ENCODE peak calls at places on chromosomes 5 and 9, in seven cellular contexts. One of them, this sample, is unnamed.

GRCh38 chr5:134551891-134552290 is 26.4 kb downstream of the JADE2 start:
- DNase-seq in A549: no peak
- DNase-seq in heart left ventricle: no peak
- DNase-seq in gastrocnemius medialis: no peak
- DNase-seq in adrenal gland: no peak
- DNase-seq in transverse colon: no peak
- DNase-seq in HCT116: no peak
- DNase-seq in this sample: no peak

GRCh38 chr9:83304686-83305085 is 233.5 kb downstream of the FRMD3 start:
- DNase-seq in A549: no peak
- DNase-seq in heart left ventricle: peak; percentile 89
- DNase-seq in gastrocnemius medialis: peak; percentile 67
- DNase-seq in adrenal gland: peak; percentile 88
- DNase-seq in transverse colon: peak; percentile 41
- DNase-seq in HCT116: no peak
- DNase-seq in this sample: peak; percentile 64

GRCh38 chr9:7640205-7640604 is 159.4 kb downstream of the DMAC1 start:
- DNase-seq in A549: no peak
- DNase-seq in heart left ventricle: no peak
- DNase-seq in gastrocnemius medialis: no peak
- DNase-seq in adrenal gland: no peak
- DNase-seq in transverse colon: no peak
- DNase-seq in HCT116: no peak
- DNase-seq in this sample: no peak

GRCh38 chr9:135136481-135136880 is 49.0 kb downstream of the OLFM1 start:
- DNase-seq in A549: no peak
- DNase-seq in heart left ventricle: no peak
- DNase-seq in gastrocnemius medialis: no peak
- DNase-seq in adrenal gland: no peak
- DNase-seq in transverse colon: no peak
- DNase-seq in HCT116: no peak
- DNase-seq in this sample: no peak

GRCh38 chr9:83491995-83492394 is 46.2 kb downstream of the FRMD3 start:
- DNase-seq in A549: no peak
- DNase-seq in heart left ventricle: no peak
- DNase-seq in gastrocnemius medialis: no peak
- DNase-seq in adrenal gland: no peak
- DNase-seq in transverse colon: no peak
- DNase-seq in HCT116: no peak
- DNase-seq in this sample: no peak

GRCh38 chr5:73902327-73903051 is 276.5 kb downstream of the ARHGEF28 start:
- DNase-seq in A549: peak; percentile 68
- DNase-seq in heart left ventricle: no peak
- DNase-seq in gastrocnemius medialis: no peak
- DNase-seq in adrenal gland: no peak
- DNase-seq in transverse colon: no peak
- DNase-seq in HCT116: peak; percentile 63
- DNase-seq in this sample: no peak

GRCh38 chr5:3116366-3116765 is 364.9 kb upstream of the IRX2 start:
- DNase-seq in A549: no peak
- DNase-seq in heart left ventricle: no peak
- DNase-seq in gastrocnemius medialis: no peak
- DNase-seq in adrenal gland: no peak
- DNase-seq in transverse colon: no peak
- DNase-seq in HCT116: no peak
- DNase-seq in this sample: no peak

GRCh38 chr9:88418715-88419540 is 30.7 kb downstream of the SPIN1 start:
- DNase-seq in A549: peak; percentile 29
- DNase-seq in heart left ventricle: no peak
- DNase-seq in gastrocnemius medialis: no peak
- DNase-seq in adrenal gland: peak; percentile 9
- DNase-seq in transverse colon: no peak
- DNase-seq in HCT116: no peak
- DNase-seq in this sample: no peak

GRCh38 chr9:90288275-90288639 is 354.4 kb downstream of the DIRAS2 start:
- DNase-seq in A549: no peak
- DNase-seq in heart left ventricle: no peak
- DNase-seq in gastrocnemius medialis: no peak
- DNase-seq in adrenal gland: no peak
- DNase-seq in transverse colon: no peak
- DNase-seq in HCT116: no peak
- DNase-seq in this sample: no peak

GRCh38 chr9:134485653-134486052 is 155.9 kb upstream of the COL5A1 start:
- DNase-seq in A549: no peak
- DNase-seq in heart left ventricle: no peak
- DNase-seq in gastrocnemius medialis: peak; percentile 3
- DNase-seq in adrenal gland: no peak
- DNase-seq in transverse colon: peak; percentile 3
- DNase-seq in HCT116: no peak
- DNase-seq in this sample: no peak

GRCh38 chr9:137199411-137200121 is 975 bp downstream of the TPRN start:
- DNase-seq in A549: no peak
- DNase-seq in heart left ventricle: no peak
- DNase-seq in gastrocnemius medialis: no peak
- DNase-seq in adrenal gland: no peak
- DNase-seq in transverse colon: no peak
- DNase-seq in HCT116: no peak
- DNase-seq in this sample: no peak

GRCh38 chr5:150771034-150771795 is 7.3 kb upstream of the SMIM3 start:
- DNase-seq in A549: no peak
- DNase-seq in heart left ventricle: no peak
- DNase-seq in gastrocnemius medialis: no peak
- DNase-seq in adrenal gland: no peak
- DNase-seq in transverse colon: no peak
- DNase-seq in HCT116: no peak
- DNase-seq in this sample: no peak

GRCh38 chr9:21252727-21253547 is 13.1 kb upstream of the IFNA14 start:
- DNase-seq in A549: peak; percentile 42
- DNase-seq in heart left ventricle: peak; percentile 33
- DNase-seq in gastrocnemius medialis: peak; percentile 23
- DNase-seq in adrenal gland: peak; percentile 40
- DNase-seq in transverse colon: no peak
- DNase-seq in HCT116: peak; percentile 38
- DNase-seq in this sample: peak; percentile 86

GRCh38 chr5:66315784-66316183 is 171.7 kb downstream of the SREK1 start:
- DNase-seq in A549: no peak
- DNase-seq in heart left ventricle: no peak
- DNase-seq in gastrocnemius medialis: no peak
- DNase-seq in adrenal gland: no peak
- DNase-seq in transverse colon: no peak
- DNase-seq in HCT116: no peak
- DNase-seq in this sample: no peak

DNA sequence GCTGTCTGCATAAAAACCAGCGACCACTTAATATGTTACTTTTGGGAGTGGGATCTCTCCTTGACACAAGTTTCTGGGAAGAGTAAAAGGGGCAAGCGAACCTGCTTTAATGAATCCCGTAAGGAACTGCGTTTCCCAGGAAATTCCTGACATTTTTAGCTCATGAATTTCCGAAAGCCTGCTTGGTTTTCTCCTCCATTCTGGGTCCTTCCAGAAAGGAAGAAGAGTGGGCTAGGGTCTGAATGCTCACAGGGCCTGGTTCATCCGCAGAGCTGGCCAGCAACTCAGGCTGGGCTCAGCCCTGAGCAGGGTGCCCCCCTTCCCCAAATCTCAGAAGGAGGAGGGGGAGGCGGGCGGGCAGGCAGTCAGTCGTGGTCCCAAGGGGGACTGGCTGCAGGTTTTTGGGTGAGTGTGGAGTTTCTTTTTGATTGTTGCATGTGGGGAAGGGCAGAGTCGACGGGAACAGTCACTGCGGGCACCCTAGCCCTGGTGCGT is 1.2 kb upstream of the PURA start:
- DNase-seq in A549: no peak
- DNase-seq in heart left ventricle: no peak
- DNase-seq in gastrocnemius medialis: no peak
- DNase-seq in adrenal gland: no peak
- DNase-seq in transverse colon: no peak
- DNase-seq in HCT116: no peak
- DNase-seq in this sample: no peak
- H3K4me3 ChIP-seq in A549: no peak overlapping the region
- H3K4me3 ChIP-seq in heart left ventricle: peak overlapping the region; percentile 95
- H3K4me3 ChIP-seq in gastrocnemius medialis: peak overlapping the region; percentile 86
- H3K4me3 ChIP-seq in adrenal gland: peak overlapping the region; percentile 65
- H3K4me3 ChIP-seq in transverse colon: peak overlapping the region; percentile 78
- H3K4me3 ChIP-seq in HCT116: no peak overlapping the region
- H3K4me3 ChIP-seq in this sample: no peak overlapping the region

GRCh38 chr5:78984611-78985406 is at the start of gene ARSB:
- DNase-seq in A549: peak; percentile 85
- DNase-seq in heart left ventricle: peak; percentile 90
- DNase-seq in gastrocnemius medialis: peak; percentile 77
- DNase-seq in adrenal gland: peak; percentile 87
- DNase-seq in transverse colon: peak; percentile 91
- DNase-seq in HCT116: peak; percentile 48
- DNase-seq in this sample: peak; percentile 95
- TF ChIP-seq POLR2A in A549: peak; percentile 86
- TF ChIP-seq POLR2A in heart left ventricle: no peak
- TF ChIP-seq POLR2A in gastrocnemius medialis: peak; percentile 53
- TF ChIP-seq POLR2A in adrenal gland: peak; percentile 40
- TF ChIP-seq POLR2A in transverse colon: peak; percentile 38
- TF ChIP-seq POLR2A in HCT116: peak; percentile 70
- TF ChIP-seq POLR2A in this sample: no peak

GRCh38 chr5:107805819-107806218 is 135.1 kb upstream of the EFNA5 start:
- DNase-seq in A549: no peak
- DNase-seq in heart left ventricle: no peak
- DNase-seq in gastrocnemius medialis: no peak
- DNase-seq in adrenal gland: no peak
- DNase-seq in transverse colon: no peak
- DNase-seq in HCT116: no peak
- DNase-seq in this sample: no peak
- TF ChIP-seq CTCF in A549: no peak
- TF ChIP-seq CTCF in heart left ventricle: no peak
- TF ChIP-seq CTCF in gastrocnemius medialis: no peak
- TF ChIP-seq CTCF in adrenal gland: no peak
- TF ChIP-seq CTCF in transverse colon: no peak
- TF ChIP-seq CTCF in HCT116: no peak
- TF ChIP-seq CTCF in this sample: no peak

GRCh38 chr5:177130211-177131018 is 3.2 kb upstream of the NSD1 start:
- DNase-seq in A549: no peak
- DNase-seq in heart left ventricle: no peak
- DNase-seq in gastrocnemius medialis: no peak
- DNase-seq in adrenal gland: no peak
- DNase-seq in transverse colon: no peak
- DNase-seq in HCT116: no peak
- DNase-seq in this sample: no peak

GRCh38 chr5:177131711-177132503 is 1.7 kb upstream of the NSD1 start:
- DNase-seq in A549: no peak
- DNase-seq in heart left ventricle: no peak
- DNase-seq in gastrocnemius medialis: no peak
- DNase-seq in adrenal gland: no peak
- DNase-seq in transverse colon: no peak
- DNase-seq in HCT116: no peak
- DNase-seq in this sample: no peak

GRCh38 chr5:177132504-177133118 is 962 bp upstream of the NSD1 start:
- DNase-seq in A549: no peak
- DNase-seq in heart left ventricle: no peak
- DNase-seq in gastrocnemius medialis: peak; percentile 23
- DNase-seq in adrenal gland: no peak
- DNase-seq in transverse colon: no peak
- DNase-seq in HCT116: no peak
- DNase-seq in this sample: no peak

GRCh38 chr5:177131019-177131320 is 2.6 kb upstream of the NSD1 start:
- DNase-seq in A549: no peak
- DNase-seq in heart left ventricle: no peak
- DNase-seq in gastrocnemius medialis: no peak
- DNase-seq in adrenal gland: no peak
- DNase-seq in transverse colon: no peak
- DNase-seq in HCT116: no peak
- DNase-seq in this sample: no peak

GRCh38 chr5:177131352-177131710 is 2.2 kb upstream of the NSD1 start:
- DNase-seq in A549: no peak
- DNase-seq in heart left ventricle: no peak
- DNase-seq in gastrocnemius medialis: no peak
- DNase-seq in adrenal gland: no peak
- DNase-seq in transverse colon: no peak
- DNase-seq in HCT116: no peak
- DNase-seq in this sample: no peak
- H3K4me3 ChIP-seq in A549: no peak overlapping the region
- H3K4me3 ChIP-seq in heart left ventricle: no peak overlapping the region
- H3K4me3 ChIP-seq in gastrocnemius medialis: no peak overlapping the region
- H3K4me3 ChIP-seq in adrenal gland: no peak overlapping the region
- H3K4me3 ChIP-seq in transverse colon: no peak overlapping the region
- H3K4me3 ChIP-seq in HCT116: no peak overlapping the region
- H3K4me3 ChIP-seq in this sample: no peak overlapping the region

DNA sequence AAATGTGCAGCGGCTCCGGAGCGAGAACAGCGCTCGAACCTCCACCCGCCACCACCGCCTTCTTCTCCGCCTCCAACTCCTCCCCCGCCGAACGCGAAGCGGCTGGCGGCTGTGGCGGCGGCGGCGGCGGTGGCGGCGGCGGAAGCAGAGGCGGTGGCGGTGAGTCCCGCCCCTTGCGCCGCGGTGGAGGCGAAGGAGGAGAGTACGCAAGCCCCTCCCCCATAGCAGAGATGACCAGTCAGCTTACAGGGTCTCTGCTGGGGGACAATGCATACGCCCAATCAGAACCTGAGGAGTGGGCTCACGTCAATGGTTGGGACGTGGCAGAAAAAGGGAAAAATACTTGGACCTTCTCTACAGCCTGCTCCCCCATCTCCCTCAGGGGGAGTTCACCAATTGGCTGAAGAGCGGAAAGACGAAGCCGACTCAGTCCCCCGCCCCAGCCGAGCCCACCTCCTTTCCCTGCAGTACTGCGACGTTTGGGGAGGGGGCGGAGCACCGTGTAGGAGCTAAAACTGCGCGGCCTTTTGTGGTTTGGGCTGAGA is at the start of gene PJA2:
- DNase-seq in A549: peak; percentile 100
- DNase-seq in heart left ventricle: peak; percentile 99
- DNase-seq in gastrocnemius medialis: peak; percentile 98
- DNase-seq in adrenal gland: peak; percentile 99
- DNase-seq in transverse colon: peak; percentile 98
- DNase-seq in HCT116: peak; percentile 99
- DNase-seq in this sample: peak; percentile 99
- TF ChIP-seq POLR2A in A549: peak; percentile 26
- TF ChIP-seq POLR2A in heart left ventricle: no peak
- TF ChIP-seq POLR2A in gastrocnemius medialis: peak; percentile 80
- TF ChIP-seq POLR2A in adrenal gland: peak; percentile 92
- TF ChIP-seq POLR2A in transverse colon: peak; percentile 89
- TF ChIP-seq POLR2A in HCT116: peak; percentile 68
- TF ChIP-seq POLR2A in this sample: no peak

This sample was measured in lower leg skin.